ENCODE peak calls at places on chromosomes 1 and 21, in five cellular contexts. One of them, this sample, is unnamed.

GRCh38 chr1:85475055-85475454 is 10.1 kb upstream of the DDAH1 start:
- DNase-seq in NCI-H1105: no peak
- DNase-seq in progenitor cell of endocrine pancreas: no peak
- DNase-seq in HTR-8/SVneo: no peak
- DNase-seq in Calu3: no peak
- DNase-seq in this sample: no peak

GRCh38 chr1:218850367-218850766 is 323.3 kb upstream of the LYPLAL1 start:
- DNase-seq in NCI-H1105: no peak
- DNase-seq in progenitor cell of endocrine pancreas: no peak
- DNase-seq in Calu3: no peak
- DNase-seq in HTR-8/SVneo: no peak
- DNase-seq in this sample: peak

GRCh38 chr1:100027212-100027611 is 57.4 kb downstream of the SLC35A3 start:
- DNase-seq in progenitor cell of endocrine pancreas: no peak
- DNase-seq in Calu3: no peak
- DNase-seq in HTR-8/SVneo: no peak
- DNase-seq in NCI-H1105: no peak
- DNase-seq in this sample: no peak

GRCh38 chr1:54161495-54162168 is 8.8 kb upstream of the CDCP2 start:
- DNase-seq in HTR-8/SVneo: no peak
- DNase-seq in Calu3: no peak
- DNase-seq in NCI-H1105: no peak
- DNase-seq in progenitor cell of endocrine pancreas: no peak
- DNase-seq in this sample: no peak

GRCh38 chr1:198253668-198254067 is 96.9 kb downstream of the NEK7 start:
- DNase-seq in progenitor cell of endocrine pancreas: no peak
- DNase-seq in NCI-H1105: no peak
- DNase-seq in Calu3: peak
- DNase-seq in HTR-8/SVneo: peak
- DNase-seq in this sample: no peak

GRCh38 chr1:89257036-89257435 is 15.6 kb downstream of the GBP5 start:
- DNase-seq in progenitor cell of endocrine pancreas: no peak
- DNase-seq in NCI-H1105: no peak
- DNase-seq in HTR-8/SVneo: no peak
- DNase-seq in Calu3: no peak
- DNase-seq in this sample: no peak

GRCh38 chr1:10968411-10968826 is 44.0 kb upstream of the TARDBP start:
- DNase-seq in NCI-H1105: peak
- DNase-seq in HTR-8/SVneo: no peak
- DNase-seq in progenitor cell of endocrine pancreas: no peak
- DNase-seq in Calu3: no peak
- DNase-seq in this sample: no peak

GRCh38 chr21:31671146-31671716 is 11.7 kb downstream of the SOD1 start:
- DNase-seq in progenitor cell of endocrine pancreas: no peak
- DNase-seq in Calu3: no peak
- DNase-seq in NCI-H1105: no peak
- DNase-seq in HTR-8/SVneo: no peak
- DNase-seq in this sample: no peak

GRCh38 chr21:37536616-37537278 is 170.2 kb downstream of the DYRK1A start:
- DNase-seq in progenitor cell of endocrine pancreas: no peak
- DNase-seq in NCI-H1105: no peak
- DNase-seq in Calu3: no peak
- DNase-seq in HTR-8/SVneo: no peak
- DNase-seq in this sample: no peak

GRCh38 chr1:11804666-11805453 is 904 bp downstream of the MTHFR start:
- DNase-seq in progenitor cell of endocrine pancreas: no peak
- DNase-seq in HTR-8/SVneo: no peak
- DNase-seq in Calu3: no peak
- DNase-seq in NCI-H1105: peak
- DNase-seq in this sample: peak

GRCh38 chr1:215425135-215425534 is 142.0 kb upstream of the KCTD3 start:
- DNase-seq in HTR-8/SVneo: no peak
- DNase-seq in NCI-H1105: no peak
- DNase-seq in Calu3: no peak
- DNase-seq in progenitor cell of endocrine pancreas: no peak
- DNase-seq in this sample: no peak

GRCh38 chr1:179818743-179819173 is 58.8 kb downstream of the TOR1AIP2 start:
- DNase-seq in NCI-H1105: no peak
- DNase-seq in HTR-8/SVneo: no peak
- DNase-seq in Calu3: no peak
- DNase-seq in progenitor cell of endocrine pancreas: no peak
- DNase-seq in this sample: no peak

GRCh38 chr1:36151845-36152203 is 2.5 kb upstream of the TRAPPC3 start:
- DNase-seq in HTR-8/SVneo: no peak
- DNase-seq in progenitor cell of endocrine pancreas: no peak
- DNase-seq in NCI-H1105: no peak
- DNase-seq in Calu3: no peak
- DNase-seq in this sample: peak

GRCh38 chr1:244319283-244320132 is 132.2 kb downstream of the ADSS2 start:
- DNase-seq in HTR-8/SVneo: no peak
- DNase-seq in progenitor cell of endocrine pancreas: no peak
- DNase-seq in NCI-H1105: no peak
- DNase-seq in Calu3: no peak
- DNase-seq in this sample: peak

GRCh38 chr1:228902781-228903572 is 167.7 kb downstream of the RHOU start:
- DNase-seq in progenitor cell of endocrine pancreas: no peak
- DNase-seq in NCI-H1105: peak
- DNase-seq in HTR-8/SVneo: peak
- DNase-seq in Calu3: peak
- DNase-seq in this sample: peak

GRCh38 chr1:54850082-54850730 is 36.8 kb downstream of the DHCR24 start:
- DNase-seq in NCI-H1105: no peak
- DNase-seq in HTR-8/SVneo: no peak
- DNase-seq in Calu3: no peak
- DNase-seq in progenitor cell of endocrine pancreas: no peak
- DNase-seq in this sample: no peak

GRCh38 chr21:45797338-45797737 is 153.8 kb downstream of the PCBP3 start:
- DNase-seq in NCI-H1105: no peak
- DNase-seq in Calu3: no peak
- DNase-seq in progenitor cell of endocrine pancreas: no peak
- DNase-seq in HTR-8/SVneo: no peak
- DNase-seq in this sample: no peak

GRCh38 chr1:182330303-182330702 is 61.3 kb downstream of the GLUL start:
- DNase-seq in HTR-8/SVneo: no peak
- DNase-seq in progenitor cell of endocrine pancreas: no peak
- DNase-seq in NCI-H1105: peak
- DNase-seq in Calu3: no peak
- DNase-seq in this sample: peak

GRCh38 chr1:199836430-199836829 is 191.1 kb upstream of the NR5A2 start:
- DNase-seq in Calu3: no peak
- DNase-seq in HTR-8/SVneo: no peak
- DNase-seq in NCI-H1105: no peak
- DNase-seq in progenitor cell of endocrine pancreas: no peak
- DNase-seq in this sample: no peak

GRCh38 chr1:228010921-228011320 is 4.1 kb downstream of the WNT3A start:
- DNase-seq in Calu3: no peak
- DNase-seq in HTR-8/SVneo: no peak
- DNase-seq in progenitor cell of endocrine pancreas: no peak
- DNase-seq in NCI-H1105: no peak
- DNase-seq in this sample: no peak

GRCh38 chr1:171805395-171806115 is 24.1 kb downstream of the METTL13 start:
- DNase-seq in HTR-8/SVneo: no peak
- DNase-seq in progenitor cell of endocrine pancreas: no peak
- DNase-seq in Calu3: no peak
- DNase-seq in NCI-H1105: no peak
- DNase-seq in this sample: no peak

GRCh38 chr21:37259426-37259825 is 7.7 kb downstream of the VPS26C start:
- DNase-seq in progenitor cell of endocrine pancreas: no peak
- DNase-seq in Calu3: no peak
- DNase-seq in HTR-8/SVneo: no peak
- DNase-seq in NCI-H1105: no peak
- DNase-seq in this sample: no peak

GRCh38 chr1:100428160-100428559 is 75.9 kb downstream of the CDC14A start:
- DNase-seq in HTR-8/SVneo: no peak
- DNase-seq in NCI-H1105: no peak
- DNase-seq in Calu3: no peak
- DNase-seq in progenitor cell of endocrine pancreas: no peak
- DNase-seq in this sample: no peak

GRCh38 chr1:9539829-9540550 is 725 bp downstream of the SLC25A33 start:
- DNase-seq in HTR-8/SVneo: peak
- DNase-seq in Calu3: peak
- DNase-seq in NCI-H1105: peak
- DNase-seq in progenitor cell of endocrine pancreas: peak
- DNase-seq in this sample: peak

GRCh38 chr1:39178541-39179431 is 25.7 kb upstream of the MACF1 start:
- DNase-seq in NCI-H1105: no peak
- DNase-seq in Calu3: no peak
- DNase-seq in HTR-8/SVneo: peak
- DNase-seq in progenitor cell of endocrine pancreas: no peak
- DNase-seq in this sample: peak

GRCh38 chr1:167791281-167792209 is 69.8 kb downstream of the MPZL1 start:
- DNase-seq in Calu3: no peak
- DNase-seq in HTR-8/SVneo: no peak
- DNase-seq in NCI-H1105: no peak
- DNase-seq in progenitor cell of endocrine pancreas: no peak
- DNase-seq in this sample: peak

GRCh38 chr1:231937013-231937754 is 310.6 kb downstream of the DISC1 start:
- DNase-seq in NCI-H1105: no peak
- DNase-seq in HTR-8/SVneo: no peak
- DNase-seq in Calu3: no peak
- DNase-seq in progenitor cell of endocrine pancreas: no peak
- DNase-seq in this sample: no peak

GRCh38 chr1:102970496-102971078 is 137.7 kb downstream of the COL11A1 start:
- DNase-seq in NCI-H1105: peak
- DNase-seq in HTR-8/SVneo: peak
- DNase-seq in progenitor cell of endocrine pancreas: no peak
- DNase-seq in Calu3: peak
- DNase-seq in this sample: peak

GRCh38 chr1:58162952-58163550 is 383.5 kb downstream of the OMA1 start:
- DNase-seq in progenitor cell of endocrine pancreas: peak
- DNase-seq in Calu3: peak
- DNase-seq in NCI-H1105: peak
- DNase-seq in HTR-8/SVneo: peak
- DNase-seq in this sample: peak

GRCh38 chr1:100217834-100218233 is 31.8 kb downstream of the DBT start:
- DNase-seq in HTR-8/SVneo: no peak
- DNase-seq in Calu3: no peak
- DNase-seq in NCI-H1105: no peak
- DNase-seq in progenitor cell of endocrine pancreas: no peak
- DNase-seq in this sample: no peak

GRCh38 chr21:43611598-43612369 is 47.5 kb downstream of the HSF2BP start:
- DNase-seq in progenitor cell of endocrine pancreas: peak
- DNase-seq in HTR-8/SVneo: peak
- DNase-seq in Calu3: peak
- DNase-seq in NCI-H1105: no peak
- DNase-seq in this sample: peak

GRCh38 chr1:231241751-231242150 is 739 bp downstream of the GNPAT start:
- DNase-seq in progenitor cell of endocrine pancreas: no peak
- DNase-seq in NCI-H1105: no peak
- DNase-seq in HTR-8/SVneo: peak
- DNase-seq in Calu3: peak
- DNase-seq in this sample: peak

GRCh38 chr1:32997381-32997891 is 32.8 kb upstream of the RNF19B start:
- DNase-seq in Calu3: no peak
- DNase-seq in HTR-8/SVneo: no peak
- DNase-seq in NCI-H1105: no peak
- DNase-seq in progenitor cell of endocrine pancreas: no peak
- DNase-seq in this sample: no peak

GRCh38 chr1:212188599-212189351 is 96.4 kb upstream of the PPP2R5A start:
- DNase-seq in progenitor cell of endocrine pancreas: no peak
- DNase-seq in HTR-8/SVneo: no peak
- DNase-seq in NCI-H1105: no peak
- DNase-seq in Calu3: no peak
- DNase-seq in this sample: no peak

GRCh38 chr1:147717051-147717705 is 43.2 kb downstream of the GJA5 start:
- DNase-seq in progenitor cell of endocrine pancreas: no peak
- DNase-seq in Calu3: peak
- DNase-seq in NCI-H1105: peak
- DNase-seq in HTR-8/SVneo: no peak
- DNase-seq in this sample: no peak

GRCh38 chr1:235632538-235633219 is 16.9 kb downstream of the GNG4 start:
- DNase-seq in HTR-8/SVneo: peak
- DNase-seq in progenitor cell of endocrine pancreas: no peak
- DNase-seq in Calu3: no peak
- DNase-seq in NCI-H1105: no peak
- DNase-seq in this sample: peak

GRCh38 chr1:194813109-194813508 is 1626.7 kb upstream of the B3GALT2 start:
- DNase-seq in progenitor cell of endocrine pancreas: no peak
- DNase-seq in Calu3: no peak
- DNase-seq in NCI-H1105: peak
- DNase-seq in HTR-8/SVneo: no peak
- DNase-seq in this sample: no peak

This sample was measured in adipocyte.